ENCODE peak calls at places on chromosomes 12 and 14, in seven cellular contexts. One of them, this sample, is unnamed.

GRCh38 chr12:69739287-69740191 is 879 bp downstream of the RAB3IP start:
- DNase-seq in left ventricle myocardium inferior: peak; percentile 23
- DNase-seq in ascending aorta: peak; percentile 67
- DNase-seq in gastrocnemius medialis: peak; percentile 11
- DNase-seq in CD4-positive, alpha-beta memory T cell: peak; percentile 85
- DNase-seq in GM06990: peak; percentile 83
- DNase-seq in stomach: peak; percentile 73
- DNase-seq in this sample: peak; percentile 72

GRCh38 chr12:46371718-46372130 is 849 bp downstream of the SLC38A2 start:
- DNase-seq in left ventricle myocardium inferior: peak; percentile 67
- DNase-seq in ascending aorta: peak; percentile 83
- DNase-seq in gastrocnemius medialis: peak; percentile 66
- DNase-seq in CD4-positive, alpha-beta memory T cell: peak; percentile 79
- DNase-seq in GM06990: no peak
- DNase-seq in stomach: peak; percentile 72
- DNase-seq in this sample: peak; percentile 71

GRCh38 chr14:95196268-95196667 is 38.9 kb upstream of the DICER1 start:
- DNase-seq in left ventricle myocardium inferior: no peak
- DNase-seq in ascending aorta: no peak
- DNase-seq in gastrocnemius medialis: no peak
- DNase-seq in CD4-positive, alpha-beta memory T cell: no peak
- DNase-seq in GM06990: no peak
- DNase-seq in stomach: no peak
- DNase-seq in this sample: no peak

GRCh38 chr14:33902363-33902762 is 48.5 kb downstream of the EGLN3 start:
- DNase-seq in left ventricle myocardium inferior: no peak
- DNase-seq in ascending aorta: no peak
- DNase-seq in gastrocnemius medialis: no peak
- DNase-seq in CD4-positive, alpha-beta memory T cell: no peak
- DNase-seq in GM06990: peak; percentile 1
- DNase-seq in stomach: no peak
- DNase-seq in this sample: no peak

GRCh38 chr12:64990991-64991570 is 130.0 kb downstream of the WIF1 start:
- DNase-seq in left ventricle myocardium inferior: no peak
- DNase-seq in ascending aorta: no peak
- DNase-seq in gastrocnemius medialis: no peak
- DNase-seq in CD4-positive, alpha-beta memory T cell: no peak
- DNase-seq in GM06990: no peak
- DNase-seq in stomach: no peak
- DNase-seq in this sample: no peak

GRCh38 chr14:47674148-47674545 is 1.3 kb downstream of the MDGA2 start:
- DNase-seq in left ventricle myocardium inferior: no peak
- DNase-seq in ascending aorta: no peak
- DNase-seq in gastrocnemius medialis: no peak
- DNase-seq in CD4-positive, alpha-beta memory T cell: no peak
- DNase-seq in GM06990: no peak
- DNase-seq in stomach: no peak
- DNase-seq in this sample: no peak

GRCh38 chr12:5094986-5095385 is 51.3 kb downstream of the KCNA5 start:
- DNase-seq in left ventricle myocardium inferior: no peak
- DNase-seq in ascending aorta: no peak
- DNase-seq in gastrocnemius medialis: no peak
- DNase-seq in CD4-positive, alpha-beta memory T cell: no peak
- DNase-seq in GM06990: no peak
- DNase-seq in stomach: no peak
- DNase-seq in this sample: no peak

GRCh38 chr12:68824131-68824530 is 16.2 kb downstream of the MDM2 start:
- DNase-seq in left ventricle myocardium inferior: no peak
- DNase-seq in ascending aorta: no peak
- DNase-seq in gastrocnemius medialis: no peak
- DNase-seq in CD4-positive, alpha-beta memory T cell: no peak
- DNase-seq in GM06990: no peak
- DNase-seq in stomach: no peak
- DNase-seq in this sample: no peak

GRCh38 chr14:74508292-74508731 is 14.7 kb downstream of the ISCA2 start:
- DNase-seq in left ventricle myocardium inferior: no peak
- DNase-seq in ascending aorta: peak; percentile 58
- DNase-seq in gastrocnemius medialis: no peak
- DNase-seq in CD4-positive, alpha-beta memory T cell: no peak
- DNase-seq in GM06990: no peak
- DNase-seq in stomach: no peak
- DNase-seq in this sample: no peak

GRCh38 chr12:11825278-11825677 is 175.8 kb downstream of the ETV6 start:
- DNase-seq in left ventricle myocardium inferior: no peak
- DNase-seq in ascending aorta: no peak
- DNase-seq in gastrocnemius medialis: no peak
- DNase-seq in CD4-positive, alpha-beta memory T cell: no peak
- DNase-seq in GM06990: no peak
- DNase-seq in stomach: no peak
- DNase-seq in this sample: no peak

GRCh38 chr12:78863482-78864427 is 819 bp upstream of the SYT1 start:
- DNase-seq in left ventricle myocardium inferior: peak; percentile 14
- DNase-seq in ascending aorta: peak; percentile 58
- DNase-seq in gastrocnemius medialis: no peak
- DNase-seq in CD4-positive, alpha-beta memory T cell: no peak
- DNase-seq in GM06990: peak; percentile 30
- DNase-seq in stomach: no peak
- DNase-seq in this sample: peak; percentile 38

GRCh38 chr12:27366621-27367020 is 34.0 kb downstream of the BMAL2 start:
- DNase-seq in left ventricle myocardium inferior: no peak
- DNase-seq in ascending aorta: no peak
- DNase-seq in gastrocnemius medialis: no peak
- DNase-seq in CD4-positive, alpha-beta memory T cell: no peak
- DNase-seq in GM06990: no peak
- DNase-seq in stomach: no peak
- DNase-seq in this sample: no peak

GRCh38 chr12:66456622-66457021 is 154.3 kb downstream of the HELB start:
- DNase-seq in left ventricle myocardium inferior: no peak
- DNase-seq in ascending aorta: no peak
- DNase-seq in gastrocnemius medialis: no peak
- DNase-seq in CD4-positive, alpha-beta memory T cell: no peak
- DNase-seq in GM06990: no peak
- DNase-seq in stomach: no peak
- DNase-seq in this sample: no peak

GRCh38 chr14:34181308-34181707 is 230.4 kb upstream of the EGLN3 start:
- DNase-seq in left ventricle myocardium inferior: no peak
- DNase-seq in ascending aorta: no peak
- DNase-seq in gastrocnemius medialis: no peak
- DNase-seq in CD4-positive, alpha-beta memory T cell: no peak
- DNase-seq in GM06990: no peak
- DNase-seq in stomach: no peak
- DNase-seq in this sample: no peak

GRCh38 chr14:69086537-69086936 is 66.4 kb downstream of the DCAF5 start:
- DNase-seq in left ventricle myocardium inferior: no peak
- DNase-seq in ascending aorta: no peak
- DNase-seq in gastrocnemius medialis: no peak
- DNase-seq in CD4-positive, alpha-beta memory T cell: no peak
- DNase-seq in GM06990: no peak
- DNase-seq in stomach: no peak
- DNase-seq in this sample: no peak
- H3K36me3 ChIP-seq in left ventricle myocardium inferior: peaks cover 67% of the 10 kb centered on the region
- H3K36me3 ChIP-seq in ascending aorta: peaks cover 30% of the 10 kb centered on the region
- H3K36me3 ChIP-seq in gastrocnemius medialis: peaks cover 33% of the 10 kb centered on the region
- H3K36me3 ChIP-seq in CD4-positive, alpha-beta memory T cell: peaks cover 47% of the 10 kb centered on the region
- H3K36me3 ChIP-seq in GM06990: peaks cover 5% of the 10 kb centered on the region
- H3K36me3 ChIP-seq in stomach: peaks cover 62% of the 10 kb centered on the region
- H3K36me3 ChIP-seq in this sample: peaks cover 28% of the 10 kb centered on the region

GRCh38 chr12:120095356-120096135 is 21.0 kb downstream of the RAB35 start:
- DNase-seq in left ventricle myocardium inferior: no peak
- DNase-seq in ascending aorta: no peak
- DNase-seq in gastrocnemius medialis: no peak
- DNase-seq in CD4-positive, alpha-beta memory T cell: no peak
- DNase-seq in GM06990: no peak
- DNase-seq in stomach: no peak
- DNase-seq in this sample: no peak
- H3K36me3 ChIP-seq in left ventricle myocardium inferior: peaks cover 55% of the 10 kb centered on the region
- H3K36me3 ChIP-seq in ascending aorta: peaks cover 70% of the 10 kb centered on the region
- H3K36me3 ChIP-seq in gastrocnemius medialis: peaks cover 36% of the 10 kb centered on the region
- H3K36me3 ChIP-seq in CD4-positive, alpha-beta memory T cell: peaks cover 42% of the 10 kb centered on the region
- H3K36me3 ChIP-seq in GM06990: peaks cover 51% of the 10 kb centered on the region
- H3K36me3 ChIP-seq in stomach: peaks cover 80% of the 10 kb centered on the region
- H3K36me3 ChIP-seq in this sample: no peaks in the 10 kb centered on the region

GRCh38 chr12:56351325-56351724 is 8.6 kb downstream of the STAT2 start:
- DNase-seq in left ventricle myocardium inferior: no peak
- DNase-seq in ascending aorta: no peak
- DNase-seq in gastrocnemius medialis: no peak
- DNase-seq in CD4-positive, alpha-beta memory T cell: no peak
- DNase-seq in GM06990: no peak
- DNase-seq in stomach: no peak
- DNase-seq in this sample: no peak
- H3K36me3 ChIP-seq in left ventricle myocardium inferior: peaks cover 98% of the 10 kb centered on the region
- H3K36me3 ChIP-seq in ascending aorta: peaks cover 98% of the 10 kb centered on the region
- H3K36me3 ChIP-seq in gastrocnemius medialis: peaks cover 94% of the 10 kb centered on the region
- H3K36me3 ChIP-seq in CD4-positive, alpha-beta memory T cell: peaks cover 68% of the 10 kb centered on the region
- H3K36me3 ChIP-seq in GM06990: peaks cover 59% of the 10 kb centered on the region
- H3K36me3 ChIP-seq in stomach: peaks cover 100% of the 10 kb centered on the region
- H3K36me3 ChIP-seq in this sample: peaks cover 85% of the 10 kb centered on the region

GRCh38 chr14:101880016-101880297 is 84.4 kb upstream of the DYNC1H1 start:
- DNase-seq in left ventricle myocardium inferior: no peak
- DNase-seq in ascending aorta: no peak
- DNase-seq in gastrocnemius medialis: no peak
- DNase-seq in CD4-positive, alpha-beta memory T cell: no peak
- DNase-seq in GM06990: no peak
- DNase-seq in stomach: no peak
- DNase-seq in this sample: no peak
- H3K36me3 ChIP-seq in left ventricle myocardium inferior: peaks cover 29% of the 10 kb centered on the region
- H3K36me3 ChIP-seq in ascending aorta: peaks cover 41% of the 10 kb centered on the region
- H3K36me3 ChIP-seq in gastrocnemius medialis: peaks cover 19% of the 10 kb centered on the region
- H3K36me3 ChIP-seq in CD4-positive, alpha-beta memory T cell: peaks cover 61% of the 10 kb centered on the region
- H3K36me3 ChIP-seq in GM06990: peaks cover 28% of the 10 kb centered on the region
- H3K36me3 ChIP-seq in stomach: peaks cover 37% of the 10 kb centered on the region
- H3K36me3 ChIP-seq in this sample: peaks cover 19% of the 10 kb centered on the region

GRCh38 chr12:128463881-128464280 is 196.9 kb downstream of the TMEM132C start:
- DNase-seq in left ventricle myocardium inferior: no peak
- DNase-seq in ascending aorta: no peak
- DNase-seq in gastrocnemius medialis: no peak
- DNase-seq in CD4-positive, alpha-beta memory T cell: no peak
- DNase-seq in GM06990: no peak
- DNase-seq in stomach: no peak
- DNase-seq in this sample: no peak

GRCh38 chr12:128455849-128456248 is 188.9 kb downstream of the TMEM132C start:
- DNase-seq in left ventricle myocardium inferior: no peak
- DNase-seq in ascending aorta: no peak
- DNase-seq in gastrocnemius medialis: no peak
- DNase-seq in CD4-positive, alpha-beta memory T cell: no peak
- DNase-seq in GM06990: no peak
- DNase-seq in stomach: no peak
- DNase-seq in this sample: no peak

GRCh38 chr12:128459067-128459466 is 192.1 kb downstream of the TMEM132C start:
- DNase-seq in left ventricle myocardium inferior: no peak
- DNase-seq in ascending aorta: no peak
- DNase-seq in gastrocnemius medialis: no peak
- DNase-seq in CD4-positive, alpha-beta memory T cell: no peak
- DNase-seq in GM06990: no peak
- DNase-seq in stomach: no peak
- DNase-seq in this sample: no peak

GRCh38 chr12:128458301-128458974 is 191.5 kb downstream of the TMEM132C start:
- DNase-seq in left ventricle myocardium inferior: no peak
- DNase-seq in ascending aorta: no peak
- DNase-seq in gastrocnemius medialis: no peak
- DNase-seq in CD4-positive, alpha-beta memory T cell: no peak
- DNase-seq in GM06990: no peak
- DNase-seq in stomach: no peak
- DNase-seq in this sample: no peak
- H3K36me3 ChIP-seq in left ventricle myocardium inferior: no peaks in the 10 kb centered on the region
- H3K36me3 ChIP-seq in ascending aorta: no peaks in the 10 kb centered on the region
- H3K36me3 ChIP-seq in gastrocnemius medialis: no peaks in the 10 kb centered on the region
- H3K36me3 ChIP-seq in CD4-positive, alpha-beta memory T cell: no peaks in the 10 kb centered on the region
- H3K36me3 ChIP-seq in GM06990: no peaks in the 10 kb centered on the region
- H3K36me3 ChIP-seq in stomach: no peaks in the 10 kb centered on the region
- H3K36me3 ChIP-seq in this sample: no peaks in the 10 kb centered on the region

This sample was measured in transverse colon.